ENCODE peak calls at places on chromosomes 1 and 21, in five cellular contexts. N is left ventricle myocardium inferior; B is CD8-positive, alpha-beta T cell; L is thyroid gland; P is suprapubic skin. V is an unnamed sample.

GRCh38 chr21:36065497-36066036 is 4.3 kb upstream of the CBR1 start:
- DNase-seq in N (no peak), B (no peak), L (no peak), P (no peak), V (no peak)

GRCh38 chr1:94160811-94161210 is 39.9 kb upstream of the ABCA4 start:
- DNase-seq in N (no peak), B (no peak), L (no peak), P (no peak), V (no peak)

GRCh38 chr1:85463666-85464496 is 1.1 kb downstream of the DDAH1 start:
- DNase-seq in N (no peak), B (no peak), L (peak), P (no peak), V (no peak)

GRCh38 chr21:29185633-29186032 is 55.2 kb downstream of the MAP3K7CL start:
- DNase-seq in N (no peak), B (no peak), L (no peak), P (no peak), V (no peak)

GRCh38 chr1:100943533-100943932 is 47.6 kb downstream of the SLC30A7 start:
- DNase-seq in N (no peak), B (no peak), L (no peak), P (no peak), V (no peak)

GRCh38 chr21:34808569-34809204 is 139.9 kb downstream of the CLIC6 start:
- DNase-seq in N (no peak), B (no peak), L (no peak), P (no peak), V (no peak)

GRCh38 chr1:209728466-209728865 is 23.8 kb downstream of the HSD11B1 start:
- DNase-seq in N (peak), B (no peak), L (no peak), P (no peak), V (no peak)

GRCh38 chr1:222794656-222795474 is 20.0 kb upstream of the DISP1 start:
- DNase-seq in N (no peak), B (no peak), L (peak), P (no peak), V (no peak)

GRCh38 chr1:51818487-51818886 is 60.0 kb downstream of the NRDC start:
- DNase-seq in N (no peak), B (no peak), L (no peak), P (no peak), V (no peak)

GRCh38 chr1:206802401-206802800 is 30.1 kb upstream of the IL10 start:
- DNase-seq in N (no peak), B (no peak), L (no peak), P (no peak), V (no peak)

GRCh38 chr1:151143057-151143435 is 3.4 kb downstream of the SEMA6C start:
- DNase-seq in N (no peak), B (no peak), L (no peak), P (no peak), V (no peak)

GRCh38 chr1:83641828-83642443 is 357.0 kb downstream of the TTLL7 start:
- DNase-seq in N (peak), B (no peak), L (no peak), P (no peak), V (no peak)

GRCh38 chr1:202662081-202662480 is 48.2 kb downstream of the SYT2 start:
- DNase-seq in N (no peak), B (no peak), L (no peak), P (no peak), V (no peak)

GRCh38 chr1:202665417-202665816 is 44.8 kb downstream of the SYT2 start:
- DNase-seq in N (no peak), B (no peak), L (no peak), P (no peak), V (no peak)

GRCh38 chr1:202661136-202661845 is 49.0 kb downstream of the SYT2 start:
- DNase-seq in N (no peak), B (no peak), L (no peak), P (no peak), V (no peak)

GRCh38 chr1:202663141-202663540 is 47.1 kb downstream of the SYT2 start:
- DNase-seq in N (no peak), B (no peak), L (no peak), P (no peak), V (no peak)

DNA sequence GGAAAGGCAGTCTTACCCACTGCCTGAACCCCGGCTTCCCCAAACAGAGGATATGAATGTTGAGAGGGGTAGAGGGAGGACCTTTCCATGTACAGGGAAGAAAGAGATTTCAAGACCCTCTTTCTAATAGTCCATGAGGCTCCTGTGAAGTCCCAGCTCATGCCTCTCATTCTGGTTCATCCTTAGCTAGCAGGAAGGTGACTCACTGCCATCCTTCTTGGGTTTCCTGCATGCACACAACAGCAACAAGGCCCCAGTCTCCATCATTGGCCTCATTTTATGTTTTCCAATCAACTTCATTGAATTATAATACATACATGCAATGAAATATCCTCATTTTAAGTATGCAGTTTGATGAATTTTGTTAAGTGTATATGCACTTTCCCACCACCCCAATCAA is 46.2 kb downstream of the SYT2 start:
- DNase-seq in N (no peak), B (no peak), L (no peak), P (no peak), V (no peak)
- H3K27ac ChIP-seq in N (no peak), B (no peak), L (no peak), P (no peak), V (no peak)

GRCh38 chr21:45031231-45032191 is 42.9 kb upstream of the ADARB1 start:
- DNase-seq in N (no peak), B (no peak), L (no peak), P (no peak), V (no peak)

GRCh38 chr21:45029968-45030636 is 44.3 kb upstream of the ADARB1 start:
- DNase-seq in N (no peak), B (no peak), L (no peak), P (no peak), V (no peak)

GRCh38 chr21:45027241-45028196 is 46.9 kb upstream of the ADARB1 start:
- DNase-seq in N (no peak), B (no peak), L (no peak), P (no peak), V (no peak)

GRCh38 chr21:45030637-45031218 is 43.7 kb upstream of the ADARB1 start:
- DNase-seq in N (no peak), B (no peak), L (no peak), P (no peak), V (no peak)

DNA sequence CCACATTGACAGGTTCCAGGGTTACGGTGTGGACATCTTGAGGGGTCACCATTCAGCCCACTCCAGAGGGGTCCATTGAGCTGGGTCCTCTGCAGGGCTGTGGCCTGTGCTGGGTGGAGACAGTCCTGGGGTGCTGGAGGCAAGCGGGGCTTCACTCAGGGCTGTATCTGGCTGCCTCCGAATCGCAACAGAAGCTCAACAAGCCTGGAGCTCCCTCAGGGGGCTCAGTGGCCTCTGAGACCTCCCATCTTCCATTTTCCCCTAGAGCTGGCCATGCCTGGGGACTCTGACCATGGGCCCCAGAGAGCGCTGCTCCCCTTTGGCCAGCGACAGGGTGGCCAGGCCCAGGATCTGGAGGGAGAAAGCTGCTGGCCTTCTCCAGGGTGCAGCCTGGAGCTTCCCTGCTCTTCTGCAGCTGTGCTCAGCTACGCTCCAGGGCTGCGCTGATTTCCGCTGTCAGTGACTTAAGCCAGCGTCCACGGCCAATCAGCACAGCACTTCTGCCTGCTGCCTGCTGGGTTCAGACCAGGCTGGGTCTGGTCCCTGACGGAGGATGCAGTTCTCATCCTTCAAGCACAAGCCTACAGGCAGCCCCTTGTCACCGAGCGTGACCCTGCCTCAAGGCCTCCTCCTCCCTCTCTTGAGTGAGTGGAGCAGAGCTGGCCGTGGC is 44.9 kb upstream of the ADARB1 start:
- DNase-seq in N (peak), B (no peak), L (no peak), P (no peak), V (no peak)
- H3K27ac ChIP-seq in N (peak), B (no peak), L (no peak), P (no peak), V (peak)

DNA sequence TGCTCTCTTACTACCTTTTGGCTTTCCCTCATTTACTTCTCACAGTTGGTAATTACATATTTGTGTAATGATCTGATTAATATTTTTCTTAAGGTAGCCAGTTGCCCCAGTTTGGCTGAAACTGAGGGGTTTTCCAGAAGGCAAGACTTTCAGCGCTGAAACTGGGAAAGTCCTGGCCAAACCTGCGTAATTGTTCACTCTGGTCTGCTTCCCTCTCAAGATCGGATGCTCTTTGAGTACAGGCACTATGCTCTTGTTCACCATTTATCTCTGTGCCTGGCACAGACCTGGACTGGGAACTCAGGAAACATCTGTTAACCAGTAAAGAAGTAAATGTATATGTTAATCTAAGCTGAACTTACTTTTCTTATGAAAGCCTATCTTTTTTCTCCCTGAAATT is 209.6 kb upstream of the HOOK1 start:
- DNase-seq in N (no peak), B (no peak), L (no peak), P (no peak), V (no peak)
- H3K27ac ChIP-seq in N (no peak), B (no peak), L (peak), P (no peak), V (no peak)

DNA sequence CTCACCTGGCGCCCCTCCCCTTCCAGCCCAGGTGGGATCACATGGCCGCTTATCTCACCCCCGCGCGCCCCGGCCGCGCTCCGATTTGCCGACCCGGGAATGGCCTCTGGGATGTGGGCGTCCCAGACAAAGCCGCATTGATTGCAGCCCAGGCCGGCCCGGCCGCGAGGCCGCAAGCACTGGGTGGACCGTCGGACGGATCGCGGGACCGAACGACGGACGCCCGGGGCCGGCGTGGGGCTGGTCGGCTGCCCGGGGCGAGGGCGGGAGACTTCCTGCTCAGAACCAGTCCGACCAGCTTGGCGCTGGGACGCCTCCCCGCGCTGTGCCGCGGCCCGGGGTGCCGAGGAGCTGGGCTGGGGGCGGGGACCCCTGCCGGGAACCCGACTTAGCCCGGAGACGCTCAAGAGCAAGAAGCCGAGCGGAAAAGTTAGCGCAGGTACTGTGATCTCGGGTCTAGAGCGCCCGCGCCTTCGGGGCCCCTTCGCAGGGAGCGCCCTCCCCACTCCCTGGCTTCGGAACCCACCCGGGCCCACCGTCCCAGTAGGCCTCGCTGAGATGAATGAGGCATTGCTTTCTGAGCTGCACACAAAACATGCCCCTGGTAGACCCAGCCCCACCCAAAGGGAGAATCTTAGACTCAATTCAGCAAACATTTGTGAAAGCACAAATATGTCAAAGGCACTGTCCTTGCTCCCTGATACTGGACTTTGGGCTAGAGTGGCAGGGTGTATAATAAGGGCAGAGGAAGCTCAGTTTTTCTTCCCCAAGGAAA is 415 bp upstream of the LAD1 start:
- DNase-seq in N (no peak), B (no peak), L (peak), P (no peak), V (peak)
- H3K27ac ChIP-seq in N (no peak), B (no peak), L (no peak), P (peak), V (no peak)

GRCh38 chr1:218765753-218766152 is 407.9 kb upstream of the LYPLAL1 start:
- DNase-seq in N (no peak), B (no peak), L (no peak), P (no peak), V (no peak)
- H3K27ac ChIP-seq in N (peak), B (no peak), L (no peak), P (no peak), V (no peak)

GRCh38 chr1:147541672-147542548 is 609 bp downstream of the BCL9 start:
- DNase-seq in N (peak), B (peak), L (peak), P (peak), V (no peak)
- H3K27ac ChIP-seq in N (peak), B (peak), L (peak), P (peak), V (peak)

DNA sequence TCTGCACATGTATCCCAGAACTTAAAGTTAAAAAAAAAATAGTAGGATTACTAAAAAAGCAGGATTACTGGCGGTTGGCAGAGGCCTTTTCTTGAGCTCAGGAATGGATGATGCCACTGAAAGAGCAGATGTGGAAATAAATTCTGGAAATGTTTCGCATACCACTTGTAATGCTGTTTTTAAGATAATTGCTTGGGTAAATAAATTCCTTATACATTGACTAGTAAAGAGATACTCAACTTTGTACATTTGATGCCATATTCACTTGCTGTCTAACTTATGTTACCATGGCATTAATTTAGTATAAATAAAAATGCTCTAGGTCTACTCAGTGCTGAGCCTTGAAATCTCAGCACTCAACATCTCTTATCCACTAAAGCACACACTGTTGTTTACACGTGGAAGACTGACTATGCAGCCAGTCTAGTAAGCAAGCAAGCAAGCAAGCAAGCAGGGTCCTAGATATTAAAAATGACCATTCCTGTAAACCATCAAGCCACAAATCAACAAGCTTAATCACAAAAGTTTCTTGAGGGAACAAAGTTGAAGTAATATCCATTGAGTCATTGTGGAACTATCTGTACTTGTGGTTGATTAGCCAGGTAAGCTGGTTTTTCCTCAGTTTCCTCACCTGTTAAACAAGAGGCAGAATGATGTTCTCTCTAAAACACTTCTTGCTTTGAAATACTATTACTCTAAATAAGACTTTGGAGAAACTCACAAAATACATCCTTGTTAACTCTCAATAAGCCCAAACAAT is 1.7 kb upstream of the RASAL2 start:
- DNase-seq in N (no peak), B (no peak), L (no peak), P (no peak), V (no peak)
- H3K27ac ChIP-seq in N (peak), B (no peak), L (no peak), P (no peak), V (no peak)

GRCh38 chr1:11150326-11150725 is 38.8 kb upstream of the ANGPTL7 start:
- DNase-seq in N (no peak), B (no peak), L (no peak), P (no peak), V (no peak)

GRCh38 chr1:11152755-11153154 is 36.4 kb upstream of the ANGPTL7 start:
- DNase-seq in N (no peak), B (no peak), L (no peak), P (no peak), V (no peak)

GRCh38 chr1:11151134-11151533 is 38.0 kb upstream of the ANGPTL7 start:
- DNase-seq in N (no peak), B (no peak), L (no peak), P (no peak), V (no peak)

GRCh38 chr1:11156441-11156840 is 32.7 kb upstream of the ANGPTL7 start:
- DNase-seq in N (no peak), B (no peak), L (no peak), P (no peak), V (no peak)

GRCh38 chr1:11151854-11152612 is 37.1 kb upstream of the ANGPTL7 start:
- DNase-seq in N (peak), B (no peak), L (peak), P (no peak), V (no peak)
- H3K27ac ChIP-seq in N (peak), B (no peak), L (peak), P (no peak), V (peak)